ENCODE peak calls at places on chromosome 7, in four cellular contexts. One of them, this sample, is unnamed.

GRCh38 chr7:101164071-101164840 is 1.1 kb downstream of the VGF start:
- DNase-seq in K562: peak
- DNase-seq in GM12878: no peak
- DNase-seq in H1: no peak
- DNase-seq in this sample: no peak

GRCh38 chr7:27104244-27105149 is 2.0 kb upstream of the HOXA2 start:
- DNase-seq in K562: no peak
- DNase-seq in GM12878: no peak
- DNase-seq in H1: no peak
- DNase-seq in this sample: no peak

GRCh38 chr7:45259966-45260646 is 102.5 kb downstream of the RAMP3 start:
- DNase-seq in K562: peak
- DNase-seq in GM12878: no peak
- DNase-seq in H1: peak
- DNase-seq in this sample: peak

GRCh38 chr7:41459183-41459582 is 243.7 kb downstream of the INHBA start:
- DNase-seq in K562: no peak
- DNase-seq in GM12878: no peak
- DNase-seq in H1: no peak
- DNase-seq in this sample: no peak

GRCh38 chr7:117582219-117582704 is 102.4 kb downstream of the CFTR start:
- DNase-seq in K562: no peak
- DNase-seq in GM12878: no peak
- DNase-seq in H1: peak
- DNase-seq in this sample: no peak

GRCh38 chr7:44766416-44766801 is 17.8 kb downstream of the ZMIZ2 start:
- DNase-seq in K562: no peak
- DNase-seq in GM12878: no peak
- DNase-seq in H1: no peak
- DNase-seq in this sample: no peak

GRCh38 chr7:98128346-98128745 is 21.7 kb downstream of the LMTK2 start:
- DNase-seq in K562: no peak
- DNase-seq in GM12878: no peak
- DNase-seq in H1: no peak
- DNase-seq in this sample: no peak

GRCh38 chr7:4189151-4189570 is 492.9 kb upstream of the FOXK1 start:
- DNase-seq in K562: no peak
- DNase-seq in GM12878: no peak
- DNase-seq in H1: no peak
- DNase-seq in this sample: no peak

GRCh38 chr7:50264908-50265307 is 39.6 kb upstream of the IKZF1 start:
- DNase-seq in K562: no peak
- DNase-seq in GM12878: no peak
- DNase-seq in H1: no peak
- DNase-seq in this sample: no peak

GRCh38 chr7:29177963-29178612 is 16.5 kb upstream of the CHN2 start:
- DNase-seq in K562: no peak
- DNase-seq in GM12878: no peak
- DNase-seq in H1: no peak
- DNase-seq in this sample: no peak

GRCh38 chr7:159144756-159145543 is at the start of gene VIPR2:
- DNase-seq in K562: no peak
- DNase-seq in GM12878: no peak
- DNase-seq in H1: no peak
- DNase-seq in this sample: no peak

GRCh38 chr7:122485841-122486240 is 181.3 kb upstream of the FEZF1 start:
- DNase-seq in K562: no peak
- DNase-seq in GM12878: no peak
- DNase-seq in H1: no peak
- DNase-seq in this sample: no peak

GRCh38 chr7:107989618-107990373 is 13.2 kb downstream of the LAMB1 start:
- DNase-seq in K562: no peak
- DNase-seq in GM12878: no peak
- DNase-seq in H1: no peak
- DNase-seq in this sample: no peak

GRCh38 chr7:117212969-117213877 is 109.6 kb downstream of the WNT2 start:
- DNase-seq in K562: peak
- DNase-seq in GM12878: peak
- DNase-seq in H1: peak
- DNase-seq in this sample: peak

GRCh38 chr7:39430441-39430840 is 135.8 kb upstream of the YAE1 start:
- DNase-seq in K562: no peak
- DNase-seq in GM12878: no peak
- DNase-seq in H1: no peak
- DNase-seq in this sample: no peak

GRCh38 chr7:45099891-45100760 is 11.4 kb upstream of the NACAD start:
- DNase-seq in K562: no peak
- DNase-seq in GM12878: no peak
- DNase-seq in H1: no peak
- DNase-seq in this sample: no peak

GRCh38 chr7:90383879-90384278 is 19.4 kb upstream of the CLDN12 start:
- DNase-seq in K562: no peak
- DNase-seq in GM12878: no peak
- DNase-seq in H1: no peak
- DNase-seq in this sample: no peak

GRCh38 chr7:29330136-29330535 is 135.6 kb downstream of the CHN2 start:
- DNase-seq in K562: no peak
- DNase-seq in GM12878: no peak
- DNase-seq in H1: no peak
- DNase-seq in this sample: peak

GRCh38 chr7:80708007-80708594 is 69.7 kb downstream of the CD36 start:
- DNase-seq in K562: no peak
- DNase-seq in GM12878: no peak
- DNase-seq in H1: no peak
- DNase-seq in this sample: no peak

GRCh38 chr7:158007697-158008257 is 579.8 kb downstream of the PTPRN2 start:
- DNase-seq in K562: no peak
- DNase-seq in GM12878: no peak
- DNase-seq in H1: no peak
- DNase-seq in this sample: no peak

GRCh38 chr7:129298268-129298893 is 73.6 kb downstream of the AHCYL2 start:
- DNase-seq in K562: peak
- DNase-seq in GM12878: no peak
- DNase-seq in H1: no peak
- DNase-seq in this sample: peak

DNA sequence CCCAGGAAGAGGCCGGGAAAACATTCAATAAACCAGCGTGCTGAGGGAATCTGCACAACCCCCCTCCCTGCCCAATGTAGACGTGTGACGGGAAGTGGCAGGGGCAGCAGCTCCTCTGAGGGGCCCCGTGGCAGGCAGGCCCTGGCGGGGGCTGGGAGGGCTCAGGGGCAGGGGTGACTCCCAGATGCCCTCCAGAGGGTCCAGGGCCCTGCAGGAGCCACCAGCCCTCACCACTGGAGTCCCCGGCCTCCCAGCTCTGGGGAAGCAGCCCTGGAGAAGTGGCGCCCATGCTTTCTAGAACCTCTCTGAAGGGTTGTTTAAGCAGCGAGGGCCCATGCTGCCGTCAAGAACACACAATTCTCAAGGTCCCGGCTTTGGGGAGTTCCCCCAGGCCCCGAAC is 8.4 kb upstream of the GPER1 start:
- DNase-seq in K562: no peak
- DNase-seq in GM12878: no peak
- DNase-seq in H1: no peak
- DNase-seq in this sample: no peak
- H3K4me2 ChIP-seq in K562: no peak
- H3K4me2 ChIP-seq in GM12878: no peak
- H3K4me2 ChIP-seq in H1: no peak
- H3K4me2 ChIP-seq in this sample: peak

GRCh38 chr7:128106840-128107239 is 75.6 kb upstream of the LRRC4 start:
- DNase-seq in K562: no peak
- DNase-seq in GM12878: no peak
- DNase-seq in H1: no peak
- DNase-seq in this sample: no peak

GRCh38 chr7:128105228-128106022 is 74.2 kb upstream of the LRRC4 start:
- DNase-seq in K562: no peak
- DNase-seq in GM12878: no peak
- DNase-seq in H1: no peak
- DNase-seq in this sample: no peak

GRCh38 chr7:128102490-128103291 is 71.5 kb upstream of the LRRC4 start:
- DNase-seq in K562: peak
- DNase-seq in GM12878: no peak
- DNase-seq in H1: no peak
- DNase-seq in this sample: no peak

GRCh38 chr7:128103498-128104108 is 72.4 kb upstream of the LRRC4 start:
- DNase-seq in K562: no peak
- DNase-seq in GM12878: no peak
- DNase-seq in H1: no peak
- DNase-seq in this sample: peak

DNA sequence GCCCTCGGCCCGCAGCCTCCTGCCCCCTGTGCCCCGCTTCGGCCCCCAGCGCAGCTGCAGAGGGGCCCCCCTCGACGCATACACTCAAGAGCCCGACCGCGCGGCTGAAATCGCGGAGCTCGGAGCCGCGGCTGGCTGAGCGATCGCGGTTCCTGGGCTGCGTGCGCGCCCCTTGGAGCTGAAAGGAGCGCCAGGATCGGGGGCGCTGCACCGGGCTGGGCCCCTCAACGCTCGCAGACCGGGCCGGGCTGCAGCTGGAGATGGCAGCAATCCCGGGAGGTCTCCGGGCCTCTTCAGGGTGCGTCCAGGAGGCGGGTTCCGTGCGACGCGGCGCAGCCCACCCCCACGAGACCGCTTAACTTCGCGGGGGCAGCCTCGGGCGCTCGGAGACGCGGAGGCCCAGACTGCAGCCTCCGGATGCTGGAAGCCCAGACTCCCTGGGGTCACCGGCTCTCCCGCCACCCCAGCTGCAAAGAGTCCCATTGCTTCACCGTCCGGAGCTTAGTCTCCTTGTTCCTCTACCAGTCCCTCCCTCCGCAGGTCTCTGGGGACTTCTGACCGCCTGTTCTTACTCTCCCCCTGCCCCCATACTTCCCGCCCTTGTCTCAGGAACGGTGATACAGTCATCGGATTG is 73.0 kb upstream of the LRRC4 start:
- DNase-seq in K562: no peak
- DNase-seq in GM12878: no peak
- DNase-seq in H1: no peak
- DNase-seq in this sample: no peak
- TF ChIP-seq ZNF274 in K562: no peak
- TF ChIP-seq ZNF274 in GM12878: no peak
- TF ChIP-seq ZNF274 in H1: no peak
- TF ChIP-seq ZNF274 in this sample: no peak

GRCh38 chr7:36863901-36864701 is 139.8 kb upstream of the AOAH start:
- DNase-seq in K562: no peak
- DNase-seq in GM12878: no peak
- DNase-seq in H1: no peak
- DNase-seq in this sample: peak
- TF ChIP-seq USF2 in K562: no peak
- TF ChIP-seq USF2 in GM12878: no peak
- TF ChIP-seq USF2 in H1: no peak
- TF ChIP-seq USF2 in this sample: peak

GRCh38 chr7:69652947-69653701 is 54.8 kb downstream of the AUTS2 start:
- DNase-seq in K562: no peak
- DNase-seq in GM12878: no peak
- DNase-seq in H1: no peak
- DNase-seq in this sample: no peak
- H3K4me2 ChIP-seq in K562: no peak
- H3K4me2 ChIP-seq in GM12878: peak
- H3K4me2 ChIP-seq in H1: no peak
- H3K4me2 ChIP-seq in this sample: no peak

GRCh38 chr7:151454932-151455530 is 15.1 kb upstream of the CRYGN start:
- DNase-seq in K562: no peak
- DNase-seq in GM12878: no peak
- DNase-seq in H1: no peak
- DNase-seq in this sample: no peak

GRCh38 chr7:151456782-151457181 is 16.8 kb upstream of the CRYGN start:
- DNase-seq in K562: no peak
- DNase-seq in GM12878: no peak
- DNase-seq in H1: no peak
- DNase-seq in this sample: no peak

GRCh38 chr7:151456276-151456675 is 16.3 kb upstream of the CRYGN start:
- DNase-seq in K562: no peak
- DNase-seq in GM12878: no peak
- DNase-seq in H1: no peak
- DNase-seq in this sample: no peak

GRCh38 chr7:151454306-151454705 is 14.4 kb upstream of the CRYGN start:
- DNase-seq in K562: no peak
- DNase-seq in GM12878: no peak
- DNase-seq in H1: no peak
- DNase-seq in this sample: no peak

GRCh38 chr7:151455690-151456089 is 15.7 kb upstream of the CRYGN start:
- DNase-seq in K562: no peak
- DNase-seq in GM12878: no peak
- DNase-seq in H1: no peak
- DNase-seq in this sample: no peak
- TF ChIP-seq ZNF274 in K562: no peak
- TF ChIP-seq ZNF274 in GM12878: no peak
- TF ChIP-seq ZNF274 in H1: no peak
- TF ChIP-seq ZNF274 in this sample: no peak

DNA sequence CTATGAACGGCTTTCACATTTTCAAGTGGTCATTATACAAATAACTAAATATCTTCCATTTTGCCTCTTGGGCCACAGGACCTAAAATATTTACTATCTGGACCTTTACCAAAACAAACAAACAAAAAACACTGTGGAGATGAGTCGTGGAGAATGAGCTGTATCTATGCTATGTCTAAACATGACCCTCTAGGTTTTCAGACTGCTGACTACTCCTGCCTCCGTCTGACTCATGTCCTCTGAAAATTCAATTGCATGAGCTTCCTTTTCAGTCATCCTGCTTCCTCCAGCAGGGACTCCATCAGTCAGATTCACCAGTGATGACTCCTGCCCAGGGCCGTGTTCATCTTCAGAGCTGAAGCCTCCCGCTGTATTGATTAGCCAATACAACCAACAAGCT is 96.8 kb downstream of the COL28A1 start:
- DNase-seq in K562: no peak
- DNase-seq in GM12878: no peak
- DNase-seq in H1: peak
- DNase-seq in this sample: peak
- TF ChIP-seq USF2 in K562: no peak
- TF ChIP-seq USF2 in GM12878: no peak
- TF ChIP-seq USF2 in H1: no peak
- TF ChIP-seq USF2 in this sample: no peak